ENCODE peak calls at places on chromosomes 2 and 18, in five cellular contexts. K is spleen, O is tibial artery, J is GM13977, X is endothelial cell. S is an unnamed sample.

GRCh38 chr18:68608861-68609465 is 105.9 kb downstream of the TMX3 start:
- DNase-seq in K (no peak), X (no peak), J (no peak), O (no peak), S (no peak)

GRCh38 chr2:223696719-223697118 is 94.6 kb upstream of the SCG2 start:
- DNase-seq in O (no peak), J (no peak), K (no peak), X (no peak), S (no peak)

GRCh38 chr2:199911877-199912161 is 726 bp downstream of the C2orf69 start:
- DNase-seq in J (peak; percentile 3), X (no peak), O (no peak), K (no peak), S (no peak)

GRCh38 chr2:143264851-143265250 is 135.6 kb downstream of the ARHGAP15 start:
- DNase-seq in O (no peak), J (no peak), K (no peak), X (no peak), S (no peak)

GRCh38 chr2:121519732-121520640 is 10.7 kb upstream of the RNU4ATAC start:
- DNase-seq in K (no peak), O (no peak), J (no peak), X (no peak), S (no peak)

GRCh38 chr2:12856934-12857660 is 140.4 kb downstream of the TRIB2 start:
- DNase-seq in J (no peak), X (no peak), K (no peak), O (no peak), S (peak; percentile 34)

GRCh38 chr2:112092286-112093041 is 37.4 kb downstream of the TMEM87B start:
- DNase-seq in X (no peak), O (no peak), J (no peak), K (no peak), S (no peak)

GRCh38 chr2:112834379-112835014 is 2.1 kb downstream of the IL1B start:
- DNase-seq in O (no peak), J (no peak), X (no peak), K (no peak), S (no peak)

GRCh38 chr2:203583696-203584095 is 48.6 kb upstream of the RAPH1 start:
- DNase-seq in J (peak; percentile 18), O (no peak), K (no peak), X (no peak), S (peak; percentile 55)

GRCh38 chr2:145598434-145598833 is 1078.5 kb upstream of the ZEB2 start:
- DNase-seq in J (no peak), X (no peak), K (no peak), O (no peak), S (no peak)

GRCh38 chr2:134504586-134505336 is 214.0 kb downstream of the TMEM163 start:
- DNase-seq in X (no peak), O (no peak), K (no peak), J (no peak), S (no peak)

GRCh38 chr18:67766930-67767329 is 250.4 kb upstream of the DSEL start:
- DNase-seq in O (no peak), J (no peak), X (no peak), K (no peak), S (peak; percentile 5)

GRCh38 chr18:42444349-42444748 is 489.3 kb downstream of the PIK3C3 start:
- DNase-seq in X (no peak), J (no peak), K (no peak), O (no peak), S (no peak)

GRCh38 chr2:153354406-153354805 is 124.2 kb downstream of the RPRM start:
- DNase-seq in K (no peak), O (no peak), J (no peak), X (no peak), S (no peak)

GRCh38 chr2:180077295-180077906 is 70.3 kb upstream of the CWC22 start:
- DNase-seq in X (no peak), K (no peak), O (no peak), J (peak; percentile 7), S (no peak)

GRCh38 chr2:184599875-184600227 is 1.5 kb downstream of the ZNF804A start:
- DNase-seq in O (no peak), J (peak; percentile 21), K (no peak), X (no peak), S (no peak)

GRCh38 chr2:221372156-221372870 is 199.8 kb downstream of the EPHA4 start:
- DNase-seq in O (no peak), J (no peak), X (peak; percentile 14), K (no peak), S (no peak)

GRCh38 chr2:88554189-88554588 is 73.1 kb downstream of the EIF2AK3 start:
- DNase-seq in J (no peak), X (peak; percentile 33), K (no peak), O (no peak), S (no peak)

GRCh38 chr2:105875241-105875640 is 130.5 kb downstream of the NCK2 start:
- DNase-seq in K (no peak), X (no peak), J (no peak), O (no peak), S (no peak)

GRCh38 chr2:1886405-1886992 is 142.2 kb upstream of the PXDN start:
- DNase-seq in J (peak; percentile 72), O (no peak), K (no peak), X (peak; percentile 79), S (peak; percentile 58)

GRCh38 chr2:148039783-148040182 is 18.9 kb downstream of the MBD5 start:
- DNase-seq in J (no peak), O (no peak), K (no peak), X (no peak), S (no peak)

GRCh38 chr18:52481116-52481515 is 141.1 kb downstream of the DCC start:
- DNase-seq in X (no peak), O (no peak), J (no peak), K (no peak), S (no peak)

GRCh38 chr2:65129276-65129612 is 662 bp downstream of the RAB1A start:
- DNase-seq in J (no peak), K (no peak), X (no peak), O (no peak), S (no peak)

GRCh38 chr18:37721544-37722302 is 156.1 kb upstream of the CELF4 start:
- DNase-seq in O (no peak), K (no peak), X (no peak), J (no peak), S (no peak)

GRCh38 chr2:150472122-150472899 is 15.2 kb downstream of the RND3 start:
- DNase-seq in X (no peak), O (peak; percentile 76), J (no peak), K (no peak), S (peak; percentile 35)

GRCh38 chr2:157480182-157480961 is 36.5 kb upstream of the CYTIP start:
- DNase-seq in K (no peak), J (peak; percentile 14), X (no peak), O (peak; percentile 92), S (peak; percentile 89)

GRCh38 chr2:64653174-64654062 is at the start of gene SERTAD2:
- DNase-seq in O (peak; percentile 94), X (peak; percentile 82), K (peak; percentile 99), J (peak; percentile 98), S (peak; percentile 94)

GRCh38 chr2:212392048-212392447 is 146.6 kb downstream of the ERBB4 start:
- DNase-seq in K (no peak), X (no peak), O (no peak), J (no peak), S (no peak)

GRCh38 chr2:160471950-160472349 is 21.7 kb downstream of the RBMS1 start:
- DNase-seq in K (no peak), X (no peak), J (no peak), O (no peak), S (no peak)

DNA sequence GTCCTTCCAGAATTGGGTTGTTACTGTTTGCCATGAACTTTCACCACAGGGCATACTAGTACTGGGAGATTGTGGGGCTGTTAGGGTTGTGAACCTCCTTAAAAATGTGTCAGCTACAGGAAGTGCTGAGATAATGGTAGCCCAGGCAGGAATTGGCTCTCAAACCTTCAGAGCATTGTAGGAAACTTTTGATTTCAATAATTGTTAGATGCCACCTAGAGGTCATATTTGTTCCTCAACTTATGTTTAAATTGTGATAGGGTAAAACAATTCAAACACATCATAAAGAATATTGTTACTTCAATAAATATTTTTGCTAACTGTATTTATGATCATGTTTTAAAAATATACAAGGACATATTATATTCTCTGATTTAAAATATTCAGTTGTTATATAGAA is 594.6 kb downstream of the ADCYAP1 start:
- DNase-seq in K (no peak), J (no peak), O (no peak), X (no peak), S (no peak)
- TF ChIP-seq CTCF in K (no peak), J (no peak), O (no peak), X (no peak), S (no peak)

GRCh38 chr2:24731040-24731439 is 62.2 kb downstream of the PTRHD1 start:
- DNase-seq in K (no peak), J (no peak), O (no peak), X (no peak), S (no peak)
- TF ChIP-seq CTCF in K (no peak), J (no peak), O (no peak), X (no peak), S (no peak)

GRCh38 chr2:225462945-225463344 is 63.4 kb downstream of the NYAP2 start:
- DNase-seq in X (no peak), J (no peak), O (no peak), K (no peak), S (no peak)
- TF ChIP-seq CTCF in X (no peak), J (no peak), O (no peak), K (no peak), S (no peak)

GRCh38 chr2:239298126-239298804 is 102.6 kb downstream of the HDAC4 start:
- DNase-seq in O (peak; percentile 49), K (peak; percentile 79), X (no peak), J (no peak), S (no peak)
- TF ChIP-seq CTCF in O (no peak), K (no peak), X (no peak), J (no peak), S (no peak)

S was measured in GM12865.